ENCODE peak calls at places on chromosomes 16 and 17, in seven cellular contexts. G is GM20000, H is OCI-LY7, D is AG10803, Z is Peyer's patch, L is A549, N is thoracic aorta. J is an unnamed sample.

GRCh38 chr17:64974750-64975317 is 55.6 kb upstream of the LRRC37A3 start:
- DNase-seq in G (no peak), H (no peak), D (no peak), Z (no peak), L (no peak), N (no peak), J (no peak)

GRCh38 chr17:3026125-3026855 is 37.1 kb downstream of the OR1D5 start:
- DNase-seq in G (no peak), H (no peak), D (no peak), Z (no peak), L (no peak), N (no peak), J (no peak)

GRCh38 chr16:69865701-69866100 is 85.4 kb upstream of the CLEC18A start:
- DNase-seq in G (no peak), H (no peak), D (peak), Z (no peak), L (no peak), N (no peak), J (peak)

GRCh38 chr17:66986659-66987058 is 22.2 kb downstream of the CACNG4 start:
- DNase-seq in G (no peak), H (no peak), D (no peak), Z (no peak), L (no peak), N (no peak), J (no peak)

GRCh38 chr16:590165-590874 is 454 bp downstream of the RAB40C start:
- DNase-seq in G (no peak), H (no peak), D (peak), Z (no peak), L (no peak), N (no peak), J (no peak)

GRCh38 chr16:64736887-64737286 is 385.0 kb downstream of the CDH11 start:
- DNase-seq in G (no peak), H (no peak), D (peak), Z (no peak), L (no peak), N (peak), J (no peak)

GRCh38 chr17:43338886-43339516 is 59.8 kb upstream of the ARL4D start:
- DNase-seq in G (no peak), H (peak), D (peak), Z (peak), L (peak), N (no peak), J (no peak)

GRCh38 chr16:1174477-1175357 is 21.8 kb downstream of the CACNA1H start:
- DNase-seq in G (no peak), H (no peak), D (peak), Z (no peak), L (no peak), N (no peak), J (no peak)

GRCh38 chr16:82248257-82248656 is 78.2 kb upstream of the MPHOSPH6 start:
- DNase-seq in G (no peak), H (no peak), D (no peak), Z (no peak), L (no peak), N (no peak), J (no peak)

GRCh38 chr17:48546924-48547838 is 2.3 kb upstream of the HOXB2 start:
- DNase-seq in G (no peak), H (no peak), D (peak), Z (no peak), L (no peak), N (no peak), J (no peak)

GRCh38 chr16:66979011-66979717 is 9.2 kb upstream of the CES4A start:
- DNase-seq in G (no peak), H (no peak), D (peak), Z (no peak), L (no peak), N (peak), J (no peak)

GRCh38 chr17:45370949-45371413 is 54.2 kb upstream of the MAP3K14 start:
- DNase-seq in G (no peak), H (no peak), D (no peak), Z (no peak), L (peak), N (no peak), J (no peak)
- TF ChIP-seq CTCF in G (no peak), H (no peak), D (no peak), Z (no peak), L (no peak), N (no peak), J (no peak)

GRCh38 chr17:30299000-30299399 is 7.3 kb upstream of the BLMH start:
- DNase-seq in G (no peak), H (peak), D (no peak), Z (no peak), L (peak), N (no peak), J (no peak)
- TF ChIP-seq CTCF in G (no peak), H (peak), D (peak), Z (peak), L (peak), N (no peak), J (peak)

DNA sequence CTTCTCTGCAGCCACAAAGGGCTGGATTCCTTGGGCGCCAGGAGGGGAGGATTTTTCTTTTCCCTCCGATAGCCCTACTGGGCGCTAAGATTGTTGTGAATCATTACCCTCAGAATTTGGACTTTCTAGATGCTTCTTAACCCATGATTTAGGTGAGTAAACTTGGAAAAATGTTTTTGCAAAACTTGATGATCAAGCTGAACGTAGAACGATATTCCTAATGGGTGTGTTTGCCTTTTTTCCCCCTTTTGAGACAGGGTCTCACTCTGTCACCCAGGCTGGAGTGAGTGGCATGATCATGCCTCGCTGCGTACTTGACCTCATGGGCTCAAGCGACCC is 43.8 kb downstream of the PGS1 start:
- DNase-seq in G (no peak), H (no peak), D (no peak), Z (no peak), L (no peak), N (no peak), J (no peak)
- TF ChIP-seq CTCF in G (no peak), H (no peak), D (no peak), Z (no peak), L (no peak), N (no peak), J (no peak)

DNA sequence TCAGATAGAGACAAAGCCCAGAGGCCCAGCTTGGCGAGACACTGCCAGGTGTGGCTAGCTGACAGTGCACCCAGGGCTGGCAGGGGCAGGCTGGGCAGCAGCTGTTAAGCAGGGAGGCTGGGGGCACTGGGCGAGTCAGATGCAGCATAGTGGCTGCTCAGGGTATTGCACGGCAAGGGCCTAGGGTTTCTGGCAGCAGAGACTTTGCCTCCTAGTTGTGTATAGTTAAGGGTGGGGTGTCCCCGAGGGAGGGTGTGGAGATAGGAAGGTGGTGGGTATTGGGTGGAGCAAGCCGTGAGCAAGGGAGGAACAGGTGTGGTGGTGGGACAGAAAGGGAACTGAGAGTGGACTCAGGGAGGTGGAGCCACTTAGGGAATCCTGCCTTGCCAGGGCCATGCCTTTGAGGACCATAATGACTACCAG is 66.0 kb downstream of the SMPD3 start:
- DNase-seq in G (peak), H (peak), D (no peak), Z (peak), L (peak), N (no peak), J (no peak)
- TF ChIP-seq CTCF in G (no peak), H (peak), D (peak), Z (peak), L (no peak), N (peak), J (no peak)

GRCh38 chr17:62085511-62086408 is 20.7 kb upstream of the MED13 start:
- DNase-seq in G (no peak), H (no peak), D (peak), Z (peak), L (no peak), N (no peak), J (no peak)

GRCh38 chr17:62080647-62081046 is 15.6 kb upstream of the MED13 start:
- DNase-seq in G (no peak), H (no peak), D (no peak), Z (no peak), L (no peak), N (no peak), J (no peak)

GRCh38 chr17:62089296-62089695 is 24.2 kb upstream of the MED13 start:
- DNase-seq in G (no peak), H (no peak), D (no peak), Z (no peak), L (no peak), N (no peak), J (no peak)

DNA sequence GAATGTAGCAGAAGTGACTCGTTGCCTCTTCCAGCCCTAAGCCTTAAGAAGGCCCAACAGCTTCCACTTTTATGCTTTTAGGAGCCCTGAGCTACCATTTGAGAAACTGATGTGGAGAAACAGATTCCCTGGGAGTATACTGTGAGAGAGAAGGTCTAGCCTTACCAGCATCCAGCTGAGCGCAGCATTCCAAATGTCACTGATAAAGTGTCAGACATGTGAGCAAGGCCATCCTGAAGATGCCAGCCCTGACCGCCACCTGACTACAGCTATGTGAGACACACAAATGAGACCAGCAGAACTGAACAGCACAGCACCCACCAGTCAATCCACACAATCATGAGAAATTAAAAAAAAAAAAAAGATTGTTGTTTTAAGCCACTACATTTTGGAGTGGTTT is 18.6 kb upstream of the MED13 start:
- DNase-seq in G (no peak), H (no peak), D (no peak), Z (no peak), L (no peak), N (no peak), J (no peak)
- TF ChIP-seq CTCF in G (no peak), H (no peak), D (no peak), Z (no peak), L (no peak), N (no peak), J (no peak)

DNA sequence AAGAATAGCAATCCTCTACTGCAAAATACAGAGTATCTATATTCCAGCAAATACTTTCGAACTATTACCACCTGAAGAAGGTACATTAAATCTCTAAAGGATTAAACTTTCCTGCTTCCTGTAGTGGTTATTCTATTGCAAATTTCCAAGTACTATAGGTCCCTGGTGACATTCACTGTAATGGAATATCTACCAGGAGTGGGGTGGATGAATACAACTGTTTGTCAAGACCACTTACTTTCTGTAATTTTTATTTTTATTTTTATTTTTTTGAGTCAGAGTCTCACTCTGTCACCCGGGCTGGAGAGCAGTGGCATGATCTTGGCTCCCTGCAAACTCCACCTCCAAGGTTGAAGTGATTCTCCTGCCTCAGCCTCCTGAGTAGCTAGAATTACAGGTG is 389.5 kb downstream of the TMEM114 start:
- DNase-seq in G (no peak), H (no peak), D (no peak), Z (no peak), L (no peak), N (no peak), J (no peak)
- TF ChIP-seq CTCF in G (no peak), H (no peak), D (no peak), Z (no peak), L (no peak), N (no peak), J (no peak)

DNA sequence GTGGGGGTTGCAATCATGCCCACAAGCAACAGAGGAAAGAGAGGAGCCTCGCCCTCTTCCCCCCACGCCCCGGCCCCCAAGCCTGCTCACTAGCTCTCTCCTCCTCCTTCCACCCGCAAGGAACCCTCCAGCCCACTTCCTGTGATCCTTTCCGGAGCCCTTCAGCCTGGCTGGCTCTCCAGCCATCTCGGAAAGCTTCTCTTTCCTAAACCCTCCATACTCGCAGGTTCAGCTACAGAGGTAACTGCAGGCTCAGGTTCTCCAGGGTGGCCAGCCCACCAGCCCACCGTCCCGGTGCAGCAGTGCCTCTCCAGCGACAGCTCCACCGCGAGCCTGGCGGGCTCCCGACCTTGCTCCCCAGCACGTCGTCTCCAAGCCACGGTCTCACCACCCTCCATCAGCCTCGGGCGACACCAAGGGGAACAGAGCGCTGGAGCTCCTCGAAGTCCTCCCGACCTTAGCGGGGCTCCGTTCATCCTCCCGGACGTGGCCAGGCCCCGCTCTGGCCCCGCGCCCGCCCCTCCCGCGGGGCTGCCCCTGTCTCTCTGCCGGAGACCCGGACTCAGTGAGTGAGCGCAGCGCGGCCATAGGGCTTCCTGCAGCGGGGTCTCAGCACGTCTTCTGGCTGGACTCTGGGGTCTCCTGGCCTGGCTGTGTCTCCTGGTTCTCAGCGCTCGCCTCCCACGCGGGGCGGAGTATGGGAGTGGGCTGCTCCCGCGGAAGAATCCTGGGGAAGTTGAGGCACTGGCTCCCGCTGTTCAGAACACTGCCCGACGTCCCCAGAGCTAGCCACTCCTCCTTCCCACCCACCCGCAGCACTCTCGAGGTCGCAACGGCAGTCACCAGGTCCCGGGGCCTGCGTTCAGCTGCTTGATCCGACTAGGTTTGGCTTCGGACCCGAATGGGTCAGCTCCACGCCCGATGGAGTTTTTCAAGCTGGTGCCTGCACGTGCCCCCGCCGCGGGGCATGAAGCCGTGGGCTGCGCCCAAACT is 12.8 kb upstream of the ODF4 start:
- DNase-seq in G (peak), H (no peak), D (peak), Z (no peak), L (no peak), N (no peak), J (no peak)
- TF ChIP-seq CTCF in G (no peak), H (no peak), D (no peak), Z (no peak), L (no peak), N (no peak), J (no peak)

GRCh38 chr16:29899516-29900101 is at the start of gene SEZ6L2:
- DNase-seq in G (peak), H (no peak), D (peak), Z (no peak), L (peak), N (no peak), J (peak)
- TF ChIP-seq CTCF in G (no peak), H (no peak), D (peak), Z (peak), L (no peak), N (no peak), J (peak)

J was measured in astrocyte of the cerebellum.